ENCODE peak calls at places on chromosome 20, in ten cellular contexts. I is body of pancreas, H is GM13976, Y is B cell, T is neural crest cell, K is H9, U is AG04450, Z is activated B cell treated with CpG ODN at 0.5 μM for 24 hours, M is right lobe of liver, E is BE2C. G is an unnamed sample.

GRCh38 chr20:1825492-1825891 is 69.7 kb upstream of the SIRPA start:
- DNase-seq in Y (no peak), I (no peak), T (no peak), E (no peak), M (no peak), H (no peak), Z (no peak), U (no peak), K (no peak), G (no peak)

GRCh38 chr20:49595811-49596545 is 28.0 kb upstream of the PTGIS start:
- DNase-seq in U (no peak), K (no peak), E (no peak), Y (no peak), M (no peak), I (no peak), Z (no peak), T (no peak), H (peak; percentile 46), G (no peak)

GRCh38 chr20:46984391-46984790 is 89.7 kb downstream of the EYA2 start:
- DNase-seq in E (no peak), M (no peak), I (no peak), T (no peak), K (no peak), U (no peak), Y (no peak), H (no peak), Z (no peak), G (no peak)

GRCh38 chr20:63089051-63089907 is 82.5 kb upstream of the BHLHE23 start:
- DNase-seq in Z (no peak), I (peak; percentile 9), K (peak; percentile 40), Y (no peak), E (peak; percentile 8), T (no peak), U (no peak), M (peak; percentile 33), H (no peak), G (no peak)

GRCh38 chr20:20624914-20625313 is 87.5 kb downstream of the RALGAPA2 start:
- DNase-seq in K (no peak), T (no peak), Y (no peak), E (no peak), U (no peak), Z (no peak), M (no peak), I (no peak), H (no peak), G (no peak)

GRCh38 chr20:53706511-53707031 is 112.9 kb upstream of the ZNF217 start:
- DNase-seq in U (peak; percentile 62), E (no peak), T (no peak), I (no peak), H (peak; percentile 55), K (no peak), Y (no peak), Z (no peak), M (no peak), G (peak; percentile 62)

GRCh38 chr20:62642666-62643520 is 590 bp downstream of the SLCO4A1 start:
- DNase-seq in Y (peak; percentile 59), K (peak; percentile 49), I (peak; percentile 62), E (peak; percentile 43), M (no peak), H (peak; percentile 70), Z (peak; percentile 60), U (no peak), T (no peak), G (peak; percentile 70)

GRCh38 chr20:50438986-50439407 is 71.2 kb upstream of the PTPN1 start:
- DNase-seq in Z (no peak), T (no peak), U (no peak), H (no peak), Y (no peak), I (no peak), E (peak; percentile 32), K (no peak), M (no peak), G (no peak)

GRCh38 chr20:63130654-63131577 is 85.0 kb downstream of the YTHDF1 start:
- DNase-seq in I (no peak), Z (no peak), H (no peak), K (peak; percentile 26), M (peak; percentile 33), Y (no peak), E (no peak), U (no peak), T (no peak), G (no peak)

GRCh38 chr20:23122959-23123655 is 37.0 kb upstream of the CD93 start:
- DNase-seq in I (no peak), U (no peak), T (no peak), H (no peak), K (no peak), Z (no peak), Y (no peak), M (no peak), E (no peak), G (no peak)

GRCh38 chr20:8271727-8272126 is 139.7 kb downstream of the PLCB1 start:
- DNase-seq in Z (no peak), E (no peak), K (no peak), M (no peak), Y (no peak), I (no peak), U (no peak), H (no peak), T (no peak), G (no peak)

GRCh38 chr20:7879883-7880282 is 60.4 kb downstream of the HAO1 start:
- DNase-seq in H (no peak), U (peak; percentile 11), Z (no peak), E (no peak), K (no peak), T (no peak), I (no peak), Y (no peak), M (no peak), G (no peak)

GRCh38 chr20:59561228-59561605 is 43.1 kb upstream of the PHACTR3 start:
- DNase-seq in U (no peak), I (no peak), K (no peak), H (peak; percentile 12), M (no peak), T (no peak), Z (no peak), Y (no peak), E (no peak), G (no peak)

GRCh38 chr20:25198663-25199363 is 3.3 kb downstream of the ENTPD6 start:
- DNase-seq in K (no peak), H (no peak), E (peak; percentile 49), Z (no peak), U (no peak), I (no peak), M (no peak), T (no peak), Y (no peak), G (no peak)

GRCh38 chr20:4966826-4967751 is 34.2 kb downstream of the SLC23A2 start:
- DNase-seq in U (no peak), I (no peak), K (no peak), H (no peak), M (no peak), Y (no peak), T (no peak), Z (no peak), E (no peak), G (no peak)
- TF ChIP-seq CTCF in U (no peak), I (no peak), K (no peak), H (no peak), M (no peak), Y (no peak), T (no peak), Z (no peak), E (no peak), G (no peak)

DNA sequence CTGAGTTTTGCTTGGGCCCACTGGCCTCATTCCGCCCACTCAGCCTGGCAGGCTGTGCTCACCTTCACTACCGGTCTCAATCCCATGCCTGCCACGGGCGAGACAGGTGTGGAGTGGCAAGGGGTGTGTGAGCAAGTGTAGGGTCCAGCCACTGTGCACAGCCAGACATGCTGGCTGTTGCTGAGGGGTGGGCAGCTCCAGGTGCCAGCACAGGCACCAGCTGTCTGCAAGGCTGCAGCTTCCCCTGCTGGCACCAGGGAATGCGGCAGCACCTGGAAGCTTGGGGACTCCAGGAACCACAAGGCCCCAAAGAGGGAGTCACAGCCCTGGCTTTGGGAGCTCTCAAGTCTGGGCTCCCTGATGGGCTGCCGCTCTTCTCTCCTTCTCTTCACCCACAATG is 372.7 kb downstream of the CBLN4 start:
- DNase-seq in E (peak; percentile 31), I (no peak), Z (no peak), M (no peak), Y (no peak), K (peak; percentile 68), U (no peak), T (no peak), H (no peak), G (no peak)
- TF ChIP-seq CTCF in E (peak; percentile 39), I (no peak), Z (no peak), M (no peak), Y (no peak), K (peak; percentile 59), U (no peak), T (no peak), H (no peak), G (no peak)

DNA sequence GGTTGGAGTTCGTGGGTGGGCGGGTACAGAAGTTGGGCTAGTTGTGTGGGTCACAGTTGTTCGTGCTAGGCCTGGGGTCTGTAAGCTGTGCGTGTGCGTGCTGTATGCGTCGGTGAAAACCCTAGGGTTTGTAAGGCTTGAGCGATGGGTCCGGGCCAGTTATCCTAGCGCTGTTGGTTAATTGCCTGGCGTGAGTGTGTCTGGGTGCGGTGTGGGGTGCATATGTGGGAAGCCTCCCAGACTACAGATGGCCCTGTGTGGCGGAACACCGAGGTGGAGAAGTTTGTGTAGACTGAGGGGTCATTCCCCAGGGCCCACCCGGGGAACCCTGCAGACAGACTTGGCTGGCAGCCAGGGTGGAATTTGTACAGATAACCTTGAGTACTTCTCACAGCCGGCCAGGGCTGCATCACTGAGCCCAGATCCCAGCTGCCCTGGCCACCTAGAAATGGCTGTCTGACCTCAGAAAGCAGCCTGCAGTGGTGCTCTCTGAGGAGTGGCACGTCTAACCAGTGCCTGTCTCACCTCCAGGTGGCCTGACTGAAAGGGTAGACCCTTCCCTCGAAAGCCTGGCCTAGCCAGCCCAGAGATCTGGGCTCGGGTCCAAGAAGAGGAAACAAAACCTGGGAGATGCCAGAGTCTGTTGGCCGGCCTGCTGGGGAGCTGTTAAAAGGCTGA is 1.8 kb downstream of the TGIF2 start:
- DNase-seq in U (no peak), K (peak; percentile 58), Y (peak; percentile 44), E (peak; percentile 91), M (peak; percentile 65), Z (peak; percentile 37), I (peak; percentile 74), H (peak; percentile 50), T (no peak), G (peak; percentile 56)
- TF ChIP-seq CTCF in U (peak; percentile 11), K (peak; percentile 25), Y (no peak), E (peak; percentile 37), M (no peak), Z (no peak), I (no peak), H (no peak), T (no peak), G (no peak)

GRCh38 chr20:54984104-54984448 is 508.7 kb downstream of the DOK5 start:
- DNase-seq in Y (no peak), Z (no peak), K (no peak), I (no peak), H (no peak), U (no peak), M (no peak), T (no peak), E (no peak), G (no peak)

GRCh38 chr20:54981181-54981580 is 505.8 kb downstream of the DOK5 start:
- DNase-seq in K (no peak), T (no peak), Y (no peak), M (no peak), U (no peak), E (no peak), H (no peak), Z (no peak), I (no peak), G (no peak)

GRCh38 chr20:54985100-54985499 is 509.7 kb downstream of the DOK5 start:
- DNase-seq in T (no peak), M (no peak), I (no peak), K (no peak), Y (no peak), Z (no peak), H (no peak), E (no peak), U (no peak), G (no peak)

GRCh38 chr20:54980321-54980960 is 505.0 kb downstream of the DOK5 start:
- DNase-seq in U (no peak), Y (no peak), H (no peak), T (no peak), I (no peak), Z (no peak), E (no peak), K (no peak), M (no peak), G (peak; percentile 5)
- TF ChIP-seq CTCF in U (no peak), Y (no peak), H (no peak), T (peak; percentile 70), I (peak; percentile 32), Z (no peak), E (peak; percentile 65), K (peak; percentile 79), M (peak; percentile 48), G (peak; percentile 28)